ENCODE peak calls at places on chromosomes 5 and 9, in six cellular contexts. E is HCT116, U is NT2/D1, X is HepG2, R is H1, Q is K562. K is an unnamed sample.

GRCh38 chr9:97852001-97852398 is 1.0 kb upstream of the FOXE1 start:
- DNase-seq in E (no peak), U (no peak), X (no peak), R (peak; percentile 80), Q (no peak), K (no peak)

GRCh38 chr9:19114680-19115270 is 12.1 kb upstream of the HAUS6 start:
- DNase-seq in E (no peak), U (no peak), X (no peak), R (no peak), Q (no peak), K (no peak)

GRCh38 chr5:96931605-96932004 is 4.3 kb upstream of the LNPEP start:
- DNase-seq in E (no peak), U (no peak), X (no peak), R (no peak), Q (no peak), K (no peak)

GRCh38 chr5:60805470-60805869 is 38.6 kb downstream of the ELOVL7 start:
- DNase-seq in E (no peak), U (no peak), X (no peak), R (no peak), Q (no peak), K (no peak)

GRCh38 chr5:121377446-121377845 is 474.2 kb upstream of the FTMT start:
- DNase-seq in E (no peak), U (no peak), X (no peak), R (no peak), Q (no peak), K (no peak)

GRCh38 chr9:134029248-134030226 is 4.3 kb downstream of the BRD3OS start:
- DNase-seq in E (no peak), U (no peak), X (no peak), R (no peak), Q (no peak), K (no peak)

GRCh38 chr5:122151640-122152039 is 22.3 kb downstream of the ZNF474 start:
- DNase-seq in E (no peak), U (no peak), X (no peak), R (no peak), Q (no peak), K (no peak)

GRCh38 chr5:152462021-152462721 is 57.1 kb upstream of the NMUR2 start:
- DNase-seq in E (no peak), U (no peak), X (no peak), R (no peak), Q (no peak), K (no peak)

GRCh38 chr9:98365227-98365669 is 109.8 kb upstream of the TBC1D2 start:
- DNase-seq in E (peak; percentile 41), U (peak; percentile 54), X (peak; percentile 9), R (no peak), Q (peak; percentile 52), K (no peak)

GRCh38 chr9:130990362-130991226 is 18.4 kb upstream of the LAMC3 start:
- DNase-seq in E (no peak), U (no peak), X (no peak), R (no peak), Q (peak; percentile 73), K (no peak)

GRCh38 chr9:95143591-95144561 is 173.6 kb downstream of the FANCC start:
- DNase-seq in E (no peak), U (no peak), X (peak; percentile 62), R (no peak), Q (no peak), K (no peak)

GRCh38 chr5:101346447-101346846 is 443.4 kb upstream of the ST8SIA4 start:
- DNase-seq in E (no peak), U (no peak), X (no peak), R (no peak), Q (no peak), K (no peak)

GRCh38 chr5:147534172-147534951 is 24.5 kb upstream of the DPYSL3 start:
- DNase-seq in E (no peak), U (no peak), X (no peak), R (no peak), Q (no peak), K (no peak)

GRCh38 chr9:114317665-114318357 is 5.1 kb upstream of the ORM1 start:
- DNase-seq in E (no peak), U (no peak), X (no peak), R (peak; percentile 22), Q (no peak), K (no peak)

GRCh38 chr5:99000878-99001277 is 72.1 kb upstream of the CHD1 start:
- DNase-seq in E (no peak), U (no peak), X (no peak), R (no peak), Q (no peak), K (no peak)

GRCh38 chr5:161105563-161105962 is 253.6 kb upstream of the ATP10B start:
- DNase-seq in E (no peak), U (no peak), X (no peak), R (no peak), Q (no peak), K (no peak)

GRCh38 chr9:114869845-114870244 is 60.5 kb downstream of the TNFSF8 start:
- DNase-seq in E (no peak), U (peak; percentile 77), X (peak; percentile 70), R (peak; percentile 53), Q (no peak), K (no peak)

GRCh38 chr9:77707696-77708095 is 59.6 kb upstream of the GNA14 start:
- DNase-seq in E (peak; percentile 22), U (no peak), X (peak; percentile 62), R (no peak), Q (no peak), K (no peak)

GRCh38 chr9:111349766-111350165 is 19.7 kb upstream of the OR2K2 start:
- DNase-seq in E (no peak), U (no peak), X (peak; percentile 89), R (no peak), Q (no peak), K (no peak)

GRCh38 chr9:121774715-121775613 is 123.5 kb downstream of the DAB2IP start:
- DNase-seq in E (no peak), U (no peak), X (no peak), R (no peak), Q (no peak), K (no peak)

GRCh38 chr5:34858798-34859197 is 19.8 kb downstream of the TTC23L start:
- DNase-seq in E (no peak), U (no peak), X (no peak), R (no peak), Q (no peak), K (no peak)

GRCh38 chr9:83027153-83027867 is 35.6 kb downstream of the RASEF start:
- DNase-seq in E (peak; percentile 22), U (no peak), X (peak; percentile 7), R (no peak), Q (no peak), K (no peak)

GRCh38 chr5:141934099-141934844 is 10.6 kb downstream of the DELE1 start:
- DNase-seq in E (no peak), U (no peak), X (no peak), R (no peak), Q (no peak), K (no peak)

GRCh38 chr9:127224883-127225739 is 39.5 kb upstream of the GARNL3 start:
- DNase-seq in E (peak; percentile 63), U (no peak), X (peak; percentile 74), R (peak; percentile 98), Q (peak; percentile 100), K (no peak)

GRCh38 chr5:66538126-66538525 is 58.1 kb upstream of the MAST4 start:
- DNase-seq in E (no peak), U (no peak), X (no peak), R (no peak), Q (no peak), K (no peak)

GRCh38 chr5:1356873-1357787 is 12.2 kb upstream of the CLPTM1L start:
- DNase-seq in E (no peak), U (no peak), X (no peak), R (no peak), Q (no peak), K (no peak)

GRCh38 chr5:44626846-44627245 is 181.9 kb upstream of the MRPS30 start:
- DNase-seq in E (no peak), U (no peak), X (no peak), R (no peak), Q (no peak), K (no peak)

DNA sequence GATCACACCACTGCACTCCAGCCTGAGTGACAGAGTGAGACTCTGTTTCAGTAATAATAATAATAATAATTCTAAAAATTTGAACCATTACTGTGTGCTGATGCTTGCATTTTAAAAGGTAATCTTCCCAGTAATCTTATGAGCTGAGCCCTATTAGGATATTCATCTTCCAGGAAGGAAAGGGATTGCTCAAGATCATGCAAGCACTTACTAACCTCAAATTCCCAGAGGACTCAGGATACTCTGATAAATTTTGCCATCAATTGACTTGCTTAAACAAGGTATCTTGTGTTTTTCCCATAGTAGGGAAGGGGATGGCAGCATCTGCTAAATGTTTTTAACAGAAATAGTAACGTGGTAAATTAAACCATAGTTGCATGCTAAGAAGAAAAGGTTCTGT is 176.4 kb upstream of the MRPS30 start:
- DNase-seq in E (no peak), U (no peak), X (no peak), R (no peak), Q (no peak), K (no peak)
- TF ChIP-seq ZNF274 in E (no peak), U (no peak), X (no peak), R (no peak), Q (no peak), K (no peak)

DNA sequence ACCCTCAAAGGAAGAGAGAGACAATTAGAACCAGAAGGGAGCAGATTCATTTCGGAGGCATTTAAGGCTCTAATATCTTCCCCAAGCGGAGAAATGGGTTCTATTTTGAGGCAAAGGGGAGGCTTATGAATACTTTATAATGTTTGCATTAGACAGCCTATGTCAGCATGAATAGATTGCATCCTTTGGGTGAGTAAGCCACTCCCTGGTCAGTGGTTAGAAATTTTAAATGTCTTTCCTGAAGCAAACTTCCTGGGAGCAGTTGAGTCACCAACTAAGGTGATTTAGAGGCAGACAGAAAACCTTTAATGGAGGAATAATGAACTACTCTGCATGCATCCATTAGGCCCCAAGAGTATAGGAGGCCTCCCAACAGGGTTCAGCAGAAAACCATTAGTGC is 204.9 kb downstream of the ELAVL2 start:
- DNase-seq in E (no peak), U (no peak), X (no peak), R (no peak), Q (no peak), K (no peak)
- TF ChIP-seq ZNF274 in E (no peak), U (no peak), X (no peak), R (no peak), Q (no peak), K (no peak)

GRCh38 chr9:76654575-76654974 is 109.7 kb upstream of the PCA3 start:
- DNase-seq in E (no peak), U (no peak), X (no peak), R (no peak), Q (no peak), K (no peak)
- TF ChIP-seq ZNF274 in E (no peak), U (no peak), X (no peak), R (no peak), Q (no peak), K (no peak)

DNA sequence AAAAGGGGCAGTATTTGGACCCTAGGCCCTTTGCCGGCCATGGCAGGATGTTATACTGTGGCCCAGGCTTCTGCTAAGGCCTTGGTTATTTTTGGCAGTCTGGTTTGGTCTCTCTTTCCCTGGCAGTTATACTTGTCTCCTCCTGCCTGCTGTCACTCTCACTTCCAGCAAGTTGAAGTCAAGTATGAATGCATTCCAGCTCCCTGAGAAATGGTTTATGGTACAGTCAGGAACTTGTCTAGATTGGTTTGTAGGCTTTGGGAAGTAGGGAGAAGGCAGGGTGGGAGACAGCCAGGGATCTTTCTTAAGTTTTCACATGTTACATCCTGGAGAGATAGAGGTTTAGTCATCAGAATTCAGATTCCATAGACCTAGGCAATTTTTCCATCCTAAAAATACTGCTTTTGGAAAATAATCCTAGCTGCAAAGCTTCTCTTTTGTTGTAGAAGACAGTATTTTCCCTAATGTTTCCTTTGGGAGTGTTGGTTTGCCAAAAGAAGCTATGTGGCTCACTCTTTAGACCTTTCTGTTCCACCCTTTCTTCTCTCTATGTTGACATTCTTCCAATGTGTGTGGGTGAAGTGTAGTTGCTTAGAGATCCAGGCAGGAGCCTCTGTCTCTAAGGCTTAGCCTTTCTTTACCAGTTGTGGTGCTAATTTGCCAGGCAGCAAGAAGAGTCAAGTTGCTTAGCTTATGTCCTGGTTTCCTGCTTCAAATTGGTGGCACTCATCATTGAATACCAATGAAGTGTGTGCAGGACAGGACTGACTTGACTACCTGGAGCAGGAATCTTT is 2.4 kb upstream of the KDM3B start:
- DNase-seq in E (no peak), U (no peak), X (no peak), R (no peak), Q (no peak), K (no peak)
- TF ChIP-seq ZNF274 in E (no peak), U (no peak), X (no peak), R (no peak), Q (no peak), K (no peak)